ENCODE peak calls at places on chromosomes 3 and 15, in six cellular contexts. N is activated CD8-positive, alpha-beta T cell treated with anti-CD3 and anti-CD28 coated beads, Interleukin-2, amount 10 ng/mL, durations not matched to agents 7 days and 5 days; X is T-helper 22 cell; C is spleen; A is neural crest cell; T is SK-MEL-5. U is an unnamed sample.

GRCh38 chr15:52291204-52291603 is 4.4 kb downstream of the MYO5C start:
- DNase-seq in N (peak), X (no peak), C (no peak), A (no peak), T (no peak), U (no peak)

GRCh38 chr15:57297163-57297593 is 79.1 kb upstream of the CGNL1 start:
- DNase-seq in N (no peak), X (no peak), C (no peak), A (no peak), T (no peak), U (no peak)

GRCh38 chr3:123636431-123636841 is 51.6 kb upstream of the HACD2 start:
- DNase-seq in N (no peak), X (no peak), C (no peak), A (peak), T (no peak), U (no peak)

GRCh38 chr3:45191424-45191823 is 34.7 kb downstream of the TMEM158 start:
- DNase-seq in N (no peak), X (no peak), C (no peak), A (no peak), T (no peak), U (no peak)

GRCh38 chr3:48268381-48268935 is 27.6 kb downstream of the ZNF589 start:
- DNase-seq in N (peak), X (peak), C (no peak), A (no peak), T (no peak), U (no peak)

GRCh38 chr3:119781330-119782198 is at the start of gene NR1I2:
- DNase-seq in N (no peak), X (no peak), C (no peak), A (no peak), T (no peak), U (no peak)

GRCh38 chr3:13892304-13892703 is 12.4 kb upstream of the WNT7A start:
- DNase-seq in N (no peak), X (no peak), C (no peak), A (no peak), T (no peak), U (no peak)

GRCh38 chr3:140501770-140502364 is 176.0 kb upstream of the TRIM42 start:
- DNase-seq in N (no peak), X (no peak), C (no peak), A (no peak), T (no peak), U (no peak)

GRCh38 chr15:59020321-59020720 is 32.9 kb downstream of the RNF111 start:
- DNase-seq in N (no peak), X (no peak), C (no peak), A (no peak), T (no peak), U (no peak)

GRCh38 chr3:110727056-110727455 is 344.6 kb upstream of the NECTIN3 start:
- DNase-seq in N (no peak), X (no peak), C (no peak), A (no peak), T (no peak), U (no peak)

U was measured in NCI-H2227 treated with DMSO at 0.1 percent for 48 hours.